ENCODE peak calls at places on chromosomes 3 and 15, in four cellular contexts. Z, A, S and G are unnamed samples.

GRCh38 chr15:72740202-72740601 is 43.4 kb downstream of the ADPGK start:
- DNase-seq in A (no peak), Z (no peak), S (no peak), G (no peak)

GRCh38 chr15:96887730-96888129 is 557.2 kb downstream of the NR2F2 start:
- DNase-seq in A (no peak), S (no peak), Z (no peak), G (no peak)

GRCh38 chr15:51380999-51381806 is 39.7 kb downstream of the GLDN start:
- DNase-seq in S (peak), Z (peak), A (peak), G (peak)

GRCh38 chr15:73328986-73329385 is 39.8 kb downstream of the HCN4 start:
- DNase-seq in S (no peak), Z (no peak), A (no peak), G (no peak)

GRCh38 chr15:70729164-70729563 is 34.2 kb downstream of the UACA start:
- DNase-seq in Z (no peak), S (no peak), A (no peak), G (no peak)

GRCh38 chr15:41727143-41727542 is 47.1 kb upstream of the MAPKBP1 start:
- DNase-seq in Z (no peak), A (no peak), S (no peak), G (no peak)

GRCh38 chr3:8503461-8503860 is 1.8 kb downstream of the LMCD1 start:
- DNase-seq in A (peak), S (no peak), Z (no peak), G (no peak)

GRCh38 chr3:133410191-133410892 is 10.5 kb downstream of the BFSP2 start:
- DNase-seq in A (no peak), Z (peak), S (no peak), G (no peak)

GRCh38 chr15:80485370-80486164 is 81.4 kb downstream of the ARNT2 start:
- DNase-seq in Z (no peak), A (no peak), S (peak), G (no peak)

GRCh38 chr15:49900036-49900435 is 219.0 kb downstream of the ATP8B4 start:
- DNase-seq in A (no peak), S (no peak), Z (no peak), G (no peak)

GRCh38 chr15:78133801-78134200 is 2.6 kb upstream of the CIB2 start:
- DNase-seq in A (no peak), S (no peak), Z (no peak), G (no peak)

GRCh38 chr15:72782274-72782992 is 1.1 kb downstream of the ADPGK start:
- DNase-seq in S (no peak), A (no peak), Z (peak), G (no peak)

GRCh38 chr15:67135494-67135893 is 70.1 kb downstream of the SMAD3 start:
- DNase-seq in Z (no peak), S (peak), A (peak), G (no peak)

GRCh38 chr3:138186803-138187295 is 252 bp upstream of the ARMC8 start:
- DNase-seq in S (no peak), Z (peak), A (peak), G (no peak)

GRCh38 chr15:74430510-74430951 is 3.2 kb downstream of the SEMA7A start:
- DNase-seq in A (no peak), Z (no peak), S (no peak), G (no peak)

GRCh38 chr3:54628888-54629368 is 298.9 kb downstream of the LRTM1 start:
- DNase-seq in Z (no peak), A (no peak), S (no peak), G (no peak)

GRCh38 chr3:123351396-123351945 is 97.4 kb downstream of the ADCY5 start:
- DNase-seq in S (no peak), Z (no peak), A (no peak), G (no peak)

GRCh38 chr3:55571216-55571813 is 84.2 kb upstream of the WNT5A start:
- DNase-seq in Z (no peak), A (no peak), S (no peak), G (no peak)

GRCh38 chr3:187889601-187890404 is 144.5 kb upstream of the BCL6 start:
- DNase-seq in Z (peak), S (peak), A (no peak), G (no peak)

GRCh38 chr3:9951962-9952805 is at the start of gene PRRT3:
- DNase-seq in Z (peak), A (peak), S (no peak), G (peak)

GRCh38 chr3:63228087-63228486 is 50.0 kb upstream of the SYNPR start:
- DNase-seq in S (no peak), A (no peak), Z (no peak), G (no peak)

GRCh38 chr15:98051734-98052133 is 91.2 kb downstream of the ARRDC4 start:
- DNase-seq in S (no peak), Z (no peak), A (no peak), G (no peak)

GRCh38 chr3:10740954-10741353 is 75.1 kb upstream of the SLC6A11 start:
- DNase-seq in A (no peak), S (no peak), Z (no peak), G (no peak)

GRCh38 chr15:55239440-55240124 is 42.8 kb upstream of the RSL24D1 start:
- DNase-seq in A (no peak), S (no peak), Z (peak), G (no peak)

GRCh38 chr15:55587321-55588069 is 650 bp downstream of the PYGO1 start:
- DNase-seq in Z (peak), S (peak), A (peak), G (no peak)

GRCh38 chr3:43879166-43879565 is 188.4 kb downstream of the ABHD5 start:
- DNase-seq in A (peak), Z (peak), S (no peak), G (no peak)

GRCh38 chr3:30355622-30356021 is 250.8 kb upstream of the TGFBR2 start:
- DNase-seq in A (no peak), Z (no peak), S (no peak), G (no peak)

GRCh38 chr3:182629521-182629920 is 163.8 kb upstream of the ATP11B start:
- DNase-seq in Z (no peak), A (no peak), S (no peak), G (no peak)

GRCh38 chr15:41806291-41807181 is 21.4 kb upstream of the JMJD7 start:
- DNase-seq in A (no peak), Z (no peak), S (peak), G (peak)

GRCh38 chr3:181712190-181712504 is 422 bp downstream of the SOX2 start:
- DNase-seq in A (no peak), S (no peak), Z (no peak), G (no peak)

GRCh38 chr15:69807752-69808151 is 290.0 kb downstream of the TLE3 start:
- DNase-seq in A (peak), S (no peak), Z (no peak), G (no peak)

GRCh38 chr3:15102256-15102655 is 3.3 kb upstream of the RBSN start:
- DNase-seq in S (no peak), A (no peak), Z (no peak), G (no peak)

GRCh38 chr3:136750922-136751258 is 1.3 kb downstream of the STAG1 start:
- DNase-seq in S (no peak), A (no peak), Z (no peak), G (no peak)

GRCh38 chr3:143548449-143548848 is 299.8 kb downstream of the SLC9A9 start:
- DNase-seq in A (no peak), S (no peak), Z (no peak), G (no peak)

GRCh38 chr3:66138336-66139234 is 82.2 kb upstream of the SLC25A26 start:
- DNase-seq in S (peak), Z (peak), A (peak), G (peak)

GRCh38 chr3:147400999-147401398 is 5.3 kb downstream of the ZIC4 start:
- DNase-seq in S (no peak), A (no peak), Z (no peak), G (peak)

GRCh38 chr3:197306374-197307086 is 8.1 kb upstream of the DLG1 start:
- DNase-seq in A (no peak), S (peak), Z (no peak), G (no peak)

GRCh38 chr3:160331127-160331937 is 67.7 kb downstream of the IFT80 start:
- DNase-seq in S (peak), A (peak), Z (peak), G (no peak)

GRCh38 chr15:93052090-93052892 is 36.7 kb downstream of the RGMA start:
- DNase-seq in A (peak), Z (peak), S (no peak), G (no peak)

GRCh38 chr15:44545934-44546802 is 9.2 kb downstream of the EIF3J start:
- DNase-seq in Z (no peak), A (no peak), S (no peak), G (no peak)
- TF ChIP-seq PHF8 in Z (no peak), A (no peak), S (no peak), G (no peak)

GRCh38 chr15:59352189-59352588 is 20.5 kb downstream of the MYO1E start:
- DNase-seq in S (no peak), Z (no peak), A (no peak), G (no peak)

GRCh38 chr15:59352683-59353082 is 20.0 kb downstream of the MYO1E start:
- DNase-seq in A (no peak), Z (no peak), S (no peak), G (no peak)

GRCh38 chr15:59347915-59348314 is 24.8 kb downstream of the MYO1E start:
- DNase-seq in Z (no peak), S (no peak), A (no peak), G (no peak)

GRCh38 chr15:59350421-59350732 is 22.3 kb downstream of the MYO1E start:
- DNase-seq in A (peak), Z (no peak), S (no peak), G (no peak)

GRCh38 chr15:59349715-59350420 is 22.8 kb downstream of the MYO1E start:
- DNase-seq in S (peak), A (peak), Z (peak), G (no peak)
- TF ChIP-seq MAFK in S (no peak), A (peak), Z (no peak), G (peak)

DNA sequence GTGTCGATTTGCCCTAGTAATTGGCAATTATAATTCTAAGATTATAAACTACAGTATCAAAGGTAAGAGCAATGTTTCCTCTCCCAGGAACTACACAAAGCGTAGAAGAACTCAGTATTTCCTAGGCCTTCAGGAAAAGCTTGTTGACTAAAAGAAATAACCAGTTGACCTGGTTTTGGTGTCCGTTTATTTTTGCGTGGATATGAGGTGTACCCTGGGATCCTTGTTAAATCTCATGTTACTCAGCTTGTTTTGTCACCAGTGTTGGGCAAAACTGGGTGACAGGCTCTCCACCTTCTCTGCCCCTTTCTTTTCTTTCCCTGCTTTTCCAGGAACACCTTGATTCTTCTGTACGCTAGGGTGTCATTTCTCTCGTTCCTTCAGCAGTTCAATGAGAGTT is 97.2 kb downstream of the CACNA1D start:
- DNase-seq in A (no peak), S (no peak), Z (no peak), G (no peak)
- TF ChIP-seq PHF8 in A (no peak), S (no peak), Z (no peak), G (no peak)

GRCh38 chr15:94327356-94327936 is 96.1 kb downstream of the MCTP2 start:
- DNase-seq in Z (peak), A (peak), S (peak), G (no peak)
- TF ChIP-seq MAFK in Z (no peak), A (no peak), S (no peak), G (no peak)

DNA sequence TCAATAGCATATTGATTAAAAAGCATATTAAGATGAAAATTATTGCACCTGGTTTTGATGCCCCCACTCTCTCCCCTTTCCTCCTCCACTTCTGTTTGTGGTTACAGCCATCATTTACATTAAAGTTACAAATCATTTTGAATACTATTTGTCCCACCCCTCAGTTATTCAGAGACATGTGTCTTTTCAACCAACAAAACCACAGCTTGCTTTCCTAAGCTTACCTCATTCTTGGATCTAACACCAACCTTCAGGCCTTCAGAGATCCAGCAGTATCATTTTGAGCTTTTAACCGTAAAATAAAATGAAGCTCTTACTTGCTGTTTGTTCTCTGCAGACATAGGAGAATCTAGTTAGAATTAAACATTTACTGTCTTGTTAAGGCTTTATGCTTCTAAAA is 4.7 kb downstream of the PXYLP1 start:
- DNase-seq in A (no peak), S (no peak), Z (no peak), G (no peak)
- TF ChIP-seq PHF8 in A (no peak), S (no peak), Z (no peak), G (no peak)

DNA sequence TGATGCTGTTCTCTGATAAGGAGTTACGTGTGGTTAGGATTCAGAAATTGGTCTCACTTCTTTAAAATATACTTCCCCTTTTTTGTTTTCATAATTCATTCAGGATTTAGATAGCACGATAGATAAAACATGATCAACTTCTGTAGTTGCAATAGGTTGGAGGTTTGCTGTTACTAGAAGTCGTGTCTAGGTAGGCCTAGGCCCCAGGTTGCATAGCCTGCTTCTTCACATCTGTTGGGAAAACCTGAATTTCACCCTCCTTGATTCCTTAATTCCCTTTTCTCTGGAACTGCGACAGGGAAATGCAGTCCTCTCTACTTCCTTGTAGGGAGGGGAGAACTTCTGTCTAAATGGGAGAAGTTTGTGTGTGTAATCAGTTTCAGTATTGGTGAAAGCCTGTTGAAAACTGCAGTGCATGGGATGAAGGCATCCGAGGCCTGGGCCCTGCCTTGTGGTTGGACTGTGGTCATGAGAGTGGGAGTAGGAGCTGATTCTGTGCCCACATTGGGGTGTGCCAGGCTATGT is 33.3 kb downstream of the GPR171 start:
- DNase-seq in Z (no peak), S (no peak), A (no peak), G (no peak)
- TF ChIP-seq MAFK in Z (no peak), S (no peak), A (no peak), G (no peak)

DNA sequence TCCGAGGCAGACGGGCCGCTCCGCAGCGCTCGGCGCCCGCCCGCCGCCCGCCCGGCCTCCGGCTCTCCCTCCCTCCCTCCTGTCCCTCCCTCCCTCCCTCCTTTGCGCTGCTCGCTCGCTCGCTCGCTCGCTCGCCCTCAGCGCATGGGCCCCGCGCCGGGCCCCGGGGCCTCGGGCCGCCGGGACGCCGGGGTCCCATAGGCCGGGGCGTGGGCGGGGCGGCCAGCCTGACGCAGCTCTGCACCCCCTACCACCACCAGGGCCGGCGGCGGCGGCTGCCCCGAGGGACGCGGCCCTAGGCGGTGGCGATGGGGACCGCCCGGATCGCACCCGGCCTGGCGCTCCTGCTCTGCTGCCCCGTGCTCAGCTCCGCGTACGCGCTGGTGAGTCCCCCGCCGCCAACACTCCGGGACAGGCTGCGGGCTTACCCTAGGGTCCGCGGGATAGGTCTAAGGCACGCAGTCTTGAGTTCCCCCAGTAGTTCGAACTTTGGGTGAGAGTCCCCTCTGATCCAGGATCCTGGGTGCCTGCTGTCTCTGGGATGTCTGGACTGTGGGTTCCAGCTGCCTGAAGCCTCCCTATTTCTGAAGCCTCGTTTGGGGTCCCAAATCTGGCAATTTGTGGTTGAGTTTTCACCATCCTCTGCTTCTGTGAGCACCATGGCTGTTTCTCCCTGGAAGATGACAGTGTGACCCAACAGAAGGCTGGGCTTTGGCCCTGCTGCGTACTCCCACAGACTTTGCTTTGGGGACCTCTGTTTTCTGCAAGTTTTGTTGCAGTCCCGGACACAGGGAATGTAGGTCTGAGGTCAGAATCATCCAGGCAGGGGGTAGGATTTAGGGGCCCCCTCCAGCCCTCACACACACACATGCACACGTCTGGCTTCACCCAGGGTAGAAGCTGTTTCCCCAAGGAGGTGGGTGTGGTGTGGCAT is 6.0 kb downstream of the PTH1R start:
- DNase-seq in A (no peak), Z (peak), S (no peak), G (peak)
- TF ChIP-seq PHF8 in A (no peak), Z (no peak), S (no peak), G (no peak)

GRCh38 chr15:36605626-36606263 is 26.3 kb downstream of the CDIN1 start:
- DNase-seq in S (no peak), Z (no peak), A (no peak), G (no peak)

GRCh38 chr15:36599824-36600365 is 20.5 kb downstream of the CDIN1 start:
- DNase-seq in A (no peak), Z (no peak), S (no peak), G (no peak)

GRCh38 chr15:36598529-36599177 is 19.2 kb downstream of the CDIN1 start:
- DNase-seq in A (no peak), Z (no peak), S (no peak), G (no peak)

GRCh38 chr15:36601497-36601932 is 22.1 kb downstream of the CDIN1 start:
- DNase-seq in A (no peak), Z (no peak), S (no peak), G (no peak)

GRCh38 chr15:36601952-36602351 is 22.5 kb downstream of the CDIN1 start:
- DNase-seq in A (no peak), S (no peak), Z (no peak), G (no peak)
- TF ChIP-seq MAFK in A (no peak), S (no peak), Z (no peak), G (no peak)

GRCh38 chr3:5017953-5018531 is 38.8 kb downstream of the BHLHE40 start:
- DNase-seq in S (no peak), Z (peak), A (peak), G (no peak)

GRCh38 chr3:5020262-5020722 is 41.1 kb downstream of the BHLHE40 start:
- DNase-seq in A (no peak), S (no peak), Z (no peak), G (no peak)

GRCh38 chr3:5021571-5022092 is 42.4 kb downstream of the BHLHE40 start:
- DNase-seq in S (peak), A (peak), Z (peak), G (no peak)

GRCh38 chr3:5021116-5021515 is 41.9 kb downstream of the BHLHE40 start:
- DNase-seq in S (no peak), Z (no peak), A (no peak), G (no peak)

DNA sequence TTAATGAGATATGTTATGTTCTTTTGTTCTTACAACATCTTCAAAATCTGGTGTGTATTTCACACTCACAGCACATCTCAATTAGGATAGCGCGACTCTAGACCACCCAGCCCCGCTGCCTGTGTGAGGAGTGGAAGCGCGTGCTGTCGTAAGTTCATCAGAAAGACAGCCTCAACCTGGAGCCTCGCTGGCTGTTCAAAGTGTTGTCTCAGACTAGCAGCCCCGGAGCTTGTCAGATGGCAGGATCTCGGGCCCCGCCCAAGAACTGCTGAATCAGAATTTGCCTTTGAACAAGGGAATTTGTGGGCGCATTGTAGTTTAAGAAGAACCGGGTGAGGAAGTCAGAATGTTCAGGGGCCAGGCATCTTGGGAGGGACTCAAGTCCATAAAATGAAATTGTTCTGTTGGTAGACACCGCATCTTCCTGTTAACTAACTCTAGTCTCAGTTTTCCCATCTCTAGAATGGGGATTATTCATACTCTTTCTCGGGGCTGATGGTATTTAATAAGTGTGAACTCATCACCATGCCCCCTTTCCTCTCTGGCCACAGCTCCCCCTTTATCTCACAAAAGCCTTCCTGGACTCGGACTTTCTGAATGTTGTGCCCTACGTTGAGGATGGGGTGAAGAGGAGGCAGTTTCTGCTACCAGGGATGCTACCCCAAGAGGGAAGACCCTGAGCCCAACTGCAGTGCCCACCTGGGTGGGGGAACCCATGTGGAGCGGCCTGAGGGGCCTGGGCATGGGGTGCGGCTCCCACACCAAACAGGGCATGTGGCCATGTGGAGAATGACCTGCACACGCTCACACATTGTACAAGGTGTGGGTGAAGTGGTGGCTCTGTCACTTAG is 40.4 kb downstream of the BHLHE40 start:
- DNase-seq in Z (peak), S (no peak), A (peak), G (no peak)
- TF ChIP-seq PHF8 in Z (no peak), S (no peak), A (no peak), G (no peak)